ENCODE peak calls at places on chromosomes 5 and 9, in five cellular contexts. I is HepG2, B is SK-N-SH, H is K562, C is GM12878. D is an unnamed sample.

GRCh38 chr5:162068412-162068811 is 839 bp downstream of the GABRG2 start:
- DNase-seq in I (peak), B (peak), H (peak), C (no peak), D (no peak)

GRCh38 chr5:11269515-11269914 is 508.5 kb upstream of the DAP start:
- DNase-seq in I (peak), B (no peak), H (no peak), C (no peak), D (no peak)

GRCh38 chr9:136511670-136512592 is 29.1 kb upstream of the SEC16A start:
- DNase-seq in I (peak), B (no peak), H (peak), C (no peak), D (no peak)

GRCh38 chr5:113375492-113376060 is 59.2 kb downstream of the TSSK1B start:
- DNase-seq in I (no peak), B (no peak), H (no peak), C (no peak), D (no peak)

GRCh38 chr5:141969783-141970741 is 1.2 kb downstream of the RNF14 start:
- DNase-seq in I (no peak), B (no peak), H (peak), C (peak), D (no peak)

GRCh38 chr5:136016945-136017530 is 11.8 kb upstream of the TGFBI start:
- DNase-seq in I (no peak), B (no peak), H (no peak), C (no peak), D (no peak)

GRCh38 chr9:123426406-123426805 is 70.4 kb downstream of the CRB2 start:
- DNase-seq in I (no peak), B (no peak), H (no peak), C (peak), D (no peak)

GRCh38 chr9:128405077-128405779 is 15.4 kb upstream of the CERCAM start:
- DNase-seq in I (peak), B (no peak), H (no peak), C (no peak), D (no peak)

GRCh38 chr5:13133951-13134350 is 810.5 kb downstream of the DNAH5 start:
- DNase-seq in I (no peak), B (no peak), H (no peak), C (no peak), D (no peak)

GRCh38 chr5:158108177-158108576 is 249.2 kb upstream of the CLINT1 start:
- DNase-seq in I (no peak), B (no peak), H (no peak), C (no peak), D (no peak)

GRCh38 chr9:91156451-91157234 is 205.1 kb downstream of the AUH start:
- DNase-seq in I (no peak), B (no peak), H (no peak), C (no peak), D (no peak)

GRCh38 chr5:91049800-91050199 is 333.3 kb downstream of the ARRDC3 start:
- DNase-seq in I (no peak), B (peak), H (no peak), C (no peak), D (no peak)

GRCh38 chr9:34501889-34502425 is 20.8 kb downstream of the ENHO start:
- DNase-seq in I (peak), B (no peak), H (no peak), C (no peak), D (no peak)

GRCh38 chr5:5326126-5326758 is 96.2 kb upstream of the ICE1 start:
- DNase-seq in I (no peak), B (no peak), H (no peak), C (no peak), D (no peak)

GRCh38 chr5:177545487-177546261 is 8.7 kb downstream of the FAM193B start:
- DNase-seq in I (no peak), B (no peak), H (no peak), C (no peak), D (peak)

GRCh38 chr5:88290801-88291200 is 22.2 kb upstream of the TMEM161B start:
- DNase-seq in I (no peak), B (no peak), H (no peak), C (no peak), D (no peak)

GRCh38 chr5:134133213-134133994 is 18.9 kb downstream of the TCF7 start:
- DNase-seq in I (no peak), B (no peak), H (no peak), C (no peak), D (no peak)

GRCh38 chr5:134122530-134122929 is 8.0 kb downstream of the TCF7 start:
- DNase-seq in I (no peak), B (no peak), H (no peak), C (no peak), D (no peak)

GRCh38 chr5:32261198-32261597 is 51.5 kb downstream of the MTMR12 start:
- DNase-seq in I (no peak), B (no peak), H (peak), C (no peak), D (peak)

GRCh38 chr9:36218011-36218410 is 27.3 kb downstream of the CLTA start:
- DNase-seq in I (no peak), B (no peak), H (no peak), C (no peak), D (no peak)

GRCh38 chr9:124256517-124257069 is 1.2 kb upstream of the NEK6 start:
- DNase-seq in I (peak), B (no peak), H (no peak), C (no peak), D (no peak)

GRCh38 chr5:139733698-139734491 is 61.7 kb upstream of the PSD2 start:
- DNase-seq in I (peak), B (no peak), H (no peak), C (no peak), D (no peak)

GRCh38 chr5:149007174-149007573 is 55.7 kb downstream of the SH3TC2 start:
- DNase-seq in I (no peak), B (no peak), H (no peak), C (no peak), D (no peak)

GRCh38 chr5:125006011-125006685 is 259.7 kb upstream of the ZNF608 start:
- DNase-seq in I (no peak), B (no peak), H (no peak), C (peak), D (no peak)

GRCh38 chr5:176743136-176743827 is 67.1 kb upstream of the UNC5A start:
- DNase-seq in I (no peak), B (peak), H (no peak), C (no peak), D (no peak)

GRCh38 chr5:34410411-34411139 is 245.6 kb upstream of the RAI14 start:
- DNase-seq in I (no peak), B (no peak), H (no peak), C (no peak), D (no peak)

GRCh38 chr9:136051568-136052432 is 43.3 kb downstream of the NACC2 start:
- DNase-seq in I (peak), B (peak), H (no peak), C (no peak), D (no peak)

GRCh38 chr9:76720245-76720644 is 44.0 kb upstream of the PCA3 start:
- DNase-seq in I (no peak), B (no peak), H (no peak), C (no peak), D (no peak)

GRCh38 chr9:99050292-99050911 is 54.5 kb upstream of the TGFBR1 start:
- DNase-seq in I (peak), B (no peak), H (no peak), C (no peak), D (no peak)

GRCh38 chr5:117590944-117591343 is 1016.3 kb upstream of the SEMA6A start:
- DNase-seq in I (peak), B (peak), H (no peak), C (no peak), D (no peak)

DNA sequence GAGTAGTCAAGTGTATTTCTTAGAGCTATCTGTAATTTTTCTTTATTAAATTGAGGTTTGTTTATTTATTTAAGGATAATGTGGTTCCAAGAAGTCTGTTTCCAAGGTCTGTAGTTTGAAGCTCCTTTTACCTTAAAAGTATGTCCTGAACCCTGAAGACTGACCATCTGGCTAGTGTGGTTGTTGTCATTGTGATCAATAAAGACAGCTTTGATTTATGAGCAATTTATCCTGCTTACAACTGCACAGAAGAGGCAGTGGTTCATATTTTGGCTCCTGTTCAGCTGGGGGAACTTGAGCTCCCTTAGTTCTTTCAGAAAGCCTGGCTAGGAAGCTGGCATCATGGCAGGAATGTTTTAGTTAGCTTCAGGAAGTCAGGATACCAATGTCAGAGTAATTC is 118.8 kb downstream of the ZSWIM6 start:
- DNase-seq in I (no peak), B (peak), H (no peak), C (no peak), D (no peak)
- TF ChIP-seq REST in I (no peak), B (no peak), H (no peak), C (no peak), D (no peak)

GRCh38 chr5:123709422-123709821 is 197.4 kb downstream of the CSNK1G3 start:
- DNase-seq in I (no peak), B (no peak), H (no peak), C (no peak), D (no peak)

GRCh38 chr5:123705741-123706140 is 193.8 kb downstream of the CSNK1G3 start:
- DNase-seq in I (no peak), B (no peak), H (no peak), C (no peak), D (no peak)

DNA sequence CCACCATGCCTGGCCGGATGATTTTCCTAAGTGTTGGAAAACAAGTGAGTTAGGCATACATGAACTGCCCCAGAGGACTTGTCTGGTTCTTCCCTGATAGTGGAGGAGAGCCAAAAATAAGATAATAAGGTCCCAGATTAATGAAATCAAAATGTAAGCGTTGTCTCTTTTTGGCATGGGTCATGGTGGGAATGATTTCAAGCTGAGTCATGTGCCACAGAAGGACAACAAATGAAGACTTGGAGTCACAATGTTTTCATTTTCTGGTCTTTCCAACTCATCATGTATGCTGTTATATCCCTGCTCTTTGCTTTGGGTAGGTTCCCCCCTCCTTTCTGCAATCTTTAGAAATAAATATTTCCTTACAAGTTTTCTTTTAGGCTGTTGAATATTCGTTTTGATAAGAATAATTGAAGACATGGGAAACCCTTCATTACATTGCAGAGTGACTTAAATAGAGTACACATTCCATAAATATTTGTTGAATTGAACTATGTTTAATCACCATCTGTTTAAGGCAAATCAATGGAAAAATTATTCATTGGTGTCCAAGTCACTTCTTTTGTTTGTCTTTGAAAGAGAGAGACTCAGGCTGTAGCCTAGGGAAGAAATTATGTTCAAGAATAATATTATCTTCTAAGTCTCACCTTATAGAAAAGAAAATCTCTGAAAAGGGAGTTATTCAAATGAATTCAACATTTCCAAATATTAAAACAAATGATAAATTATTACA is 196.3 kb downstream of the CSNK1G3 start:
- DNase-seq in I (no peak), B (no peak), H (no peak), C (no peak), D (no peak)
- TF ChIP-seq GABPA in I (no peak), B (no peak), H (no peak), C (no peak), D (no peak)

DNA sequence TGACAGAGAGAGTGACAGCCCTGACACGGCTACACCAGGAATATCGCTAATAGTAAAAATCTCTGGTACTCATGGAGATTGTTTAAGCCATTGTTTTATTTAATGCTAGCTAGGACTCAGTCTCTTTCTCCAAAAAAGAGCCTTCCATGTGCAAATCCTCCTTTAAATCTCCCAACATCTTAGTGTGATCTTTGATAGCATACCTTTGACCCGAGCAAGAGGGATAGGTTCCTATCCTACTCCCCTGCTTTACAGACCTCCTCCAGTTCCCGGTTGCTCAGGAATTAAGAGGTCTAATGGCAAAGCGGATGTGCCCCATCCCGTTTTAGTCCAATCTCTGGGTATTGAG is 663 bp upstream of the FRMD3 start:
- DNase-seq in I (no peak), B (no peak), H (no peak), C (no peak), D (no peak)
- TF ChIP-seq CTCF in I (no peak), B (no peak), H (no peak), C (no peak), D (no peak)

GRCh38 chr5:1881273-1881586 is 1.5 kb downstream of the IRX4 start:
- DNase-seq in I (no peak), B (no peak), H (peak), C (no peak), D (peak)
- TF ChIP-seq REST in I (no peak), B (no peak), H (no peak), C (no peak), D (no peak)

GRCh38 chr9:928363-929042 is 48.0 kb upstream of the DMRT3 start:
- DNase-seq in I (peak), B (peak), H (peak), C (no peak), D (no peak)
- TF ChIP-seq GABPA in I (no peak), B (no peak), H (no peak), C (no peak), D (no peak)

DNA sequence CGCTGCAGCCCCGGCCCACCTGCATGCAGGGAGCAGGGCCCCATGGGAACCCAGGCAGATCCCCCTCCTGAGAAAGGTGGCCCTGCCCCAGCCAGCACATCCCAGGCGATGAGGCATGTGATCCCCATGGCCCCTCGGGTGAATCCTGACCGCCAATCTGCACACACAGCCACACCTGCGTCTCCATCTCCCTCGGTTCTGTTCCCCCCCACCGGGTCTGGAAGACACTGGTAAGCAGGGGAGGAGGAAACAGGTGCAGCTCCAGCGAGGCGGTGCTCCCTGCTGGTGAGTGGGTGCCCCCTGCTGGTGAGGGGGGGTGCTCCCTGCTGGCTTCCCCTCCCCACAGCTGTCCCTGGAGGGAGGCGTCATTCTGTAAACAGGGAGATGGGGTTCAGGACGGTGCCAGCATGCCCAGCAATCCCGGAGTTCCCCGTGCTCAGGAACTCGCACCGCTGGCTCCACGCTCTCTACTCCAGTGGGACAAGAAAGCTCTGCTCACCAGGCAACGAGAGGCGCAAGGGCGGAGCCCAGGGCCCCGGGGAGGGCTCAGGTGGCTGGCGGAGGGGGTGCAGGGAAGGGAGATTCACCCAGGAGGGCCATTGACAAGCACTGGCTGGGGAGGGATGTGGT is 28.4 kb upstream of the SLC12A7 start:
- DNase-seq in I (peak), B (peak), H (peak), C (no peak), D (peak)
- TF ChIP-seq CTCF in I (peak), B (peak), H (peak), C (peak), D (peak)

GRCh38 chr5:33340195-33340594 is 100.6 kb upstream of the TARS1 start:
- DNase-seq in I (no peak), B (no peak), H (no peak), C (no peak), D (no peak)

GRCh38 chr5:33339413-33339812 is 101.4 kb upstream of the TARS1 start:
- DNase-seq in I (no peak), B (no peak), H (no peak), C (no peak), D (no peak)

GRCh38 chr5:33336911-33337620 is 103.7 kb upstream of the TARS1 start:
- DNase-seq in I (no peak), B (no peak), H (no peak), C (no peak), D (no peak)

GRCh38 chr5:33337621-33337960 is 103.2 kb upstream of the TARS1 start:
- DNase-seq in I (no peak), B (no peak), H (no peak), C (no peak), D (no peak)

DNA sequence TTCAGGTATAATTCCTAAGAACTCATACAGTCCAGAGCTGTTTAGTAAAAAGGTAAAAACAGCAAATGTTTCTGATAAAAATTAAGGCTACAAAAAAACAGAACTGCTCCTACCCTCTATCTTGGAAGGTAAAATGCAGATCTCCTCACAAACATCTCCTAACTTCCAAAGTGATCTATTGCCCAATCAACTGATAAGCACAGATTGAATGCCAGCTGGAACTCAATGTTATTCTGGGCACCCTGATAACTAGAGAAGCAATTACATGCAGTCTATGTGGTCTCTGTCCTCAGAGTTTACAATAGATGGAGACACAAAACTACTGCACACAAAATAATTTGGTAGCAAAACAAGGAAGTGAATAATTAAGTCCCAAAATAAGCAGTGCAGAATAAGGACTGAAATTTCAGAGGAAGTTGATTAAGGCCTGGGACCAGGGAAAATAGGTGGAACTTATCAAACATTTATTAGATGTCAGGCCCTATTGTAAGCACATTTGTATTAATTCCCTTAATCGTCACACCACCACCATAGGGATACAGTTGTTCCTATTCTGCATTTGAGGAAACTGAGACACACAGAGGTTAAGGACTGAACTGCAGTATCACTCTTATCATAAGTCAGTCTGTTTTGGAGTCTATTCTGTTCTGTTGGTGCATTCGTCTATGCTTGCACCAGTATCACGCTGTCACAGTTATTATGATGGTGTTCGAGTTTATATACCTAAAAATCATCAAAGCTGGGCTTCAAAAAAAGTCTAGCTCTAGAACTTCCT is 102.2 kb upstream of the TARS1 start:
- DNase-seq in I (no peak), B (no peak), H (no peak), C (no peak), D (no peak)
- TF ChIP-seq REST in I (no peak), B (no peak), H (no peak), C (no peak), D (no peak)

D was measured in HL-60.